ENCODE peak calls at places on chromosomes 6 and 20, in nine cellular contexts. One of them, this sample, is unnamed. For H3K9me3, the result is how much of the 10 kb centered on the place peaks cover.

GRCh38 chr6:11614534-11615213 is 77.1 kb downstream of the TMEM170B start:
- DNase-seq in heart left ventricle: no peak
- DNase-seq in IMR-90: no peak
- DNase-seq in stomach: no peak
- DNase-seq in body of pancreas: no peak
- DNase-seq in thyroid gland: no peak
- DNase-seq in HepG2: no peak
- DNase-seq in gastrocnemius medialis: no peak
- DNase-seq in K562: no peak
- DNase-seq in this sample: no peak

GRCh38 chr20:63120286-63121090 is 95.4 kb downstream of the YTHDF1 start:
- DNase-seq in stomach: no peak
- DNase-seq in HepG2: no peak
- DNase-seq in gastrocnemius medialis: no peak
- DNase-seq in IMR-90: no peak
- DNase-seq in thyroid gland: no peak
- DNase-seq in body of pancreas: no peak
- DNase-seq in K562: no peak
- DNase-seq in heart left ventricle: no peak
- DNase-seq in this sample: no peak

GRCh38 chr20:58078741-58079522 is 149.5 kb downstream of the ANKRD60 start:
- DNase-seq in gastrocnemius medialis: no peak
- DNase-seq in K562: no peak
- DNase-seq in IMR-90: no peak
- DNase-seq in HepG2: no peak
- DNase-seq in body of pancreas: no peak
- DNase-seq in thyroid gland: no peak
- DNase-seq in stomach: no peak
- DNase-seq in heart left ventricle: peak
- DNase-seq in this sample: no peak

GRCh38 chr20:32462900-32463641 is 104.9 kb downstream of the ASXL1 start:
- DNase-seq in thyroid gland: no peak
- DNase-seq in IMR-90: no peak
- DNase-seq in body of pancreas: peak
- DNase-seq in HepG2: no peak
- DNase-seq in gastrocnemius medialis: no peak
- DNase-seq in heart left ventricle: no peak
- DNase-seq in stomach: peak
- DNase-seq in K562: no peak
- DNase-seq in this sample: peak

GRCh38 chr20:60202046-60202445 is 243.8 kb downstream of the CDH26 start:
- DNase-seq in stomach: no peak
- DNase-seq in gastrocnemius medialis: no peak
- DNase-seq in K562: no peak
- DNase-seq in body of pancreas: no peak
- DNase-seq in IMR-90: no peak
- DNase-seq in HepG2: no peak
- DNase-seq in thyroid gland: no peak
- DNase-seq in heart left ventricle: no peak
- DNase-seq in this sample: no peak

GRCh38 chr6:148750826-148751225 is 4.0 kb downstream of the UST start:
- DNase-seq in stomach: no peak
- DNase-seq in thyroid gland: peak
- DNase-seq in K562: no peak
- DNase-seq in gastrocnemius medialis: no peak
- DNase-seq in body of pancreas: peak
- DNase-seq in IMR-90: peak
- DNase-seq in HepG2: no peak
- DNase-seq in heart left ventricle: no peak
- DNase-seq in this sample: no peak

GRCh38 chr6:46888578-46888977 is 33.2 kb downstream of the ADGRF5 start:
- DNase-seq in body of pancreas: no peak
- DNase-seq in HepG2: no peak
- DNase-seq in IMR-90: no peak
- DNase-seq in stomach: no peak
- DNase-seq in heart left ventricle: no peak
- DNase-seq in K562: no peak
- DNase-seq in thyroid gland: no peak
- DNase-seq in gastrocnemius medialis: no peak
- DNase-seq in this sample: no peak

GRCh38 chr20:7161690-7162089 is 394.2 kb downstream of the BMP2 start:
- DNase-seq in IMR-90: no peak
- DNase-seq in gastrocnemius medialis: no peak
- DNase-seq in body of pancreas: no peak
- DNase-seq in K562: no peak
- DNase-seq in thyroid gland: peak
- DNase-seq in stomach: no peak
- DNase-seq in HepG2: peak
- DNase-seq in heart left ventricle: no peak
- DNase-seq in this sample: peak

GRCh38 chr6:44851176-44851575 is 463.7 kb downstream of the CDC5L start:
- DNase-seq in heart left ventricle: no peak
- DNase-seq in K562: no peak
- DNase-seq in IMR-90: peak
- DNase-seq in HepG2: no peak
- DNase-seq in stomach: no peak
- DNase-seq in thyroid gland: no peak
- DNase-seq in gastrocnemius medialis: no peak
- DNase-seq in body of pancreas: no peak
- DNase-seq in this sample: no peak

GRCh38 chr6:74991573-74992332 is 214.1 kb downstream of the COL12A1 start:
- DNase-seq in IMR-90: peak
- DNase-seq in stomach: no peak
- DNase-seq in gastrocnemius medialis: no peak
- DNase-seq in body of pancreas: no peak
- DNase-seq in heart left ventricle: no peak
- DNase-seq in K562: no peak
- DNase-seq in thyroid gland: no peak
- DNase-seq in HepG2: no peak
- DNase-seq in this sample: no peak

GRCh38 chr6:89353702-89354392 is 1.3 kb upstream of the UBE2J1 start:
- DNase-seq in gastrocnemius medialis: no peak
- DNase-seq in stomach: no peak
- DNase-seq in K562: no peak
- DNase-seq in HepG2: peak
- DNase-seq in IMR-90: no peak
- DNase-seq in body of pancreas: no peak
- DNase-seq in thyroid gland: no peak
- DNase-seq in heart left ventricle: no peak
- DNase-seq in this sample: no peak

GRCh38 chr20:15419856-15420255 is 1082.4 kb upstream of the FLRT3 start:
- DNase-seq in HepG2: no peak
- DNase-seq in body of pancreas: no peak
- DNase-seq in heart left ventricle: no peak
- DNase-seq in K562: no peak
- DNase-seq in IMR-90: no peak
- DNase-seq in stomach: no peak
- DNase-seq in thyroid gland: no peak
- DNase-seq in gastrocnemius medialis: no peak
- DNase-seq in this sample: no peak

GRCh38 chr6:89921197-89921596 is 26.9 kb downstream of the GJA10 start:
- DNase-seq in body of pancreas: no peak
- DNase-seq in HepG2: no peak
- DNase-seq in stomach: no peak
- DNase-seq in IMR-90: no peak
- DNase-seq in K562: no peak
- DNase-seq in heart left ventricle: no peak
- DNase-seq in thyroid gland: no peak
- DNase-seq in gastrocnemius medialis: no peak
- DNase-seq in this sample: no peak

GRCh38 chr6:30752164-30752927 is 8.0 kb upstream of the IER3 start:
- DNase-seq in stomach: peak
- DNase-seq in thyroid gland: peak
- DNase-seq in gastrocnemius medialis: peak
- DNase-seq in HepG2: no peak
- DNase-seq in IMR-90: peak
- DNase-seq in body of pancreas: peak
- DNase-seq in heart left ventricle: peak
- DNase-seq in K562: peak
- DNase-seq in this sample: peak

GRCh38 chr20:62675156-62675871 is 33.0 kb downstream of the SLCO4A1 start:
- DNase-seq in heart left ventricle: no peak
- DNase-seq in IMR-90: no peak
- DNase-seq in body of pancreas: no peak
- DNase-seq in stomach: no peak
- DNase-seq in HepG2: no peak
- DNase-seq in gastrocnemius medialis: no peak
- DNase-seq in K562: no peak
- DNase-seq in thyroid gland: no peak
- DNase-seq in this sample: no peak

GRCh38 chr6:127201321-127201720 is 65.3 kb upstream of the RNF146 start:
- DNase-seq in IMR-90: peak
- DNase-seq in stomach: no peak
- DNase-seq in HepG2: no peak
- DNase-seq in body of pancreas: no peak
- DNase-seq in gastrocnemius medialis: no peak
- DNase-seq in thyroid gland: no peak
- DNase-seq in heart left ventricle: no peak
- DNase-seq in K562: no peak
- DNase-seq in this sample: no peak

GRCh38 chr6:154480144-154480639 is 30.3 kb downstream of the CNKSR3 start:
- DNase-seq in gastrocnemius medialis: no peak
- DNase-seq in heart left ventricle: no peak
- DNase-seq in body of pancreas: no peak
- DNase-seq in thyroid gland: no peak
- DNase-seq in HepG2: no peak
- DNase-seq in K562: no peak
- DNase-seq in stomach: no peak
- DNase-seq in IMR-90: no peak
- DNase-seq in this sample: no peak

GRCh38 chr6:132814716-132815570 is 574 bp downstream of the RPS12 start:
- DNase-seq in IMR-90: no peak
- DNase-seq in gastrocnemius medialis: no peak
- DNase-seq in K562: peak
- DNase-seq in heart left ventricle: no peak
- DNase-seq in HepG2: peak
- DNase-seq in thyroid gland: peak
- DNase-seq in body of pancreas: no peak
- DNase-seq in stomach: no peak
- DNase-seq in this sample: peak

GRCh38 chr6:122389704-122390103 is 9.7 kb upstream of the HSF2 start:
- DNase-seq in body of pancreas: no peak
- DNase-seq in thyroid gland: no peak
- DNase-seq in stomach: no peak
- DNase-seq in heart left ventricle: no peak
- DNase-seq in HepG2: peak
- DNase-seq in K562: no peak
- DNase-seq in IMR-90: peak
- DNase-seq in gastrocnemius medialis: no peak
- DNase-seq in this sample: no peak

GRCh38 chr6:35342258-35343091 is at the start of gene PPARD:
- DNase-seq in IMR-90: peak
- DNase-seq in gastrocnemius medialis: peak
- DNase-seq in HepG2: peak
- DNase-seq in heart left ventricle: peak
- DNase-seq in stomach: peak
- DNase-seq in thyroid gland: peak
- DNase-seq in K562: peak
- DNase-seq in body of pancreas: peak
- DNase-seq in this sample: peak
- TF ChIP-seq POLR2A in IMR-90: peak
- TF ChIP-seq POLR2A in gastrocnemius medialis: peak
- TF ChIP-seq POLR2A in HepG2: peak
- TF ChIP-seq POLR2A in heart left ventricle: peak
- TF ChIP-seq POLR2A in stomach: no peak
- TF ChIP-seq POLR2A in thyroid gland: peak
- TF ChIP-seq POLR2A in K562: peak
- TF ChIP-seq POLR2A in body of pancreas: peak
- TF ChIP-seq POLR2A in this sample: peak

GRCh38 chr6:168765710-168766109 is 324.7 kb downstream of the SMOC2 start:
- DNase-seq in HepG2: no peak
- DNase-seq in K562: no peak
- DNase-seq in gastrocnemius medialis: no peak
- DNase-seq in heart left ventricle: no peak
- DNase-seq in thyroid gland: no peak
- DNase-seq in body of pancreas: no peak
- DNase-seq in IMR-90: no peak
- DNase-seq in stomach: no peak
- DNase-seq in this sample: no peak
- H3K9me3 ChIP-seq in HepG2: under half
- H3K9me3 ChIP-seq in K562: under half
- H3K9me3 ChIP-seq in gastrocnemius medialis: under half
- H3K9me3 ChIP-seq in heart left ventricle: under half
- H3K9me3 ChIP-seq in thyroid gland: under half
- H3K9me3 ChIP-seq in body of pancreas: under half
- H3K9me3 ChIP-seq in IMR-90: under half
- H3K9me3 ChIP-seq in stomach: under half
- H3K9me3 ChIP-seq in this sample: under half

GRCh38 chr6:33390767-33391277 is 801 bp upstream of the KIFC1 start:
- DNase-seq in thyroid gland: no peak
- DNase-seq in stomach: no peak
- DNase-seq in body of pancreas: no peak
- DNase-seq in K562: no peak
- DNase-seq in IMR-90: no peak
- DNase-seq in heart left ventricle: no peak
- DNase-seq in HepG2: no peak
- DNase-seq in gastrocnemius medialis: no peak
- DNase-seq in this sample: no peak
- TF ChIP-seq POLR2A in thyroid gland: peak
- TF ChIP-seq POLR2A in stomach: no peak
- TF ChIP-seq POLR2A in body of pancreas: peak
- TF ChIP-seq POLR2A in K562: no peak
- TF ChIP-seq POLR2A in IMR-90: no peak
- TF ChIP-seq POLR2A in heart left ventricle: no peak
- TF ChIP-seq POLR2A in HepG2: peak
- TF ChIP-seq POLR2A in gastrocnemius medialis: no peak
- TF ChIP-seq POLR2A in this sample: no peak

GRCh38 chr6:361411-362132 is 30.0 kb upstream of the IRF4 start:
- DNase-seq in K562: no peak
- DNase-seq in gastrocnemius medialis: no peak
- DNase-seq in IMR-90: no peak
- DNase-seq in thyroid gland: no peak
- DNase-seq in HepG2: no peak
- DNase-seq in body of pancreas: no peak
- DNase-seq in heart left ventricle: no peak
- DNase-seq in stomach: no peak
- DNase-seq in this sample: no peak

GRCh38 chr6:360791-361373 is 30.7 kb upstream of the IRF4 start:
- DNase-seq in thyroid gland: no peak
- DNase-seq in K562: no peak
- DNase-seq in heart left ventricle: no peak
- DNase-seq in gastrocnemius medialis: no peak
- DNase-seq in body of pancreas: no peak
- DNase-seq in HepG2: no peak
- DNase-seq in IMR-90: no peak
- DNase-seq in stomach: no peak
- DNase-seq in this sample: no peak

GRCh38 chr6:362924-363249 is 28.7 kb upstream of the IRF4 start:
- DNase-seq in stomach: no peak
- DNase-seq in K562: no peak
- DNase-seq in HepG2: no peak
- DNase-seq in IMR-90: no peak
- DNase-seq in gastrocnemius medialis: no peak
- DNase-seq in body of pancreas: no peak
- DNase-seq in heart left ventricle: no peak
- DNase-seq in thyroid gland: no peak
- DNase-seq in this sample: no peak

GRCh38 chr6:363291-363690 is 28.3 kb upstream of the IRF4 start:
- DNase-seq in HepG2: no peak
- DNase-seq in gastrocnemius medialis: no peak
- DNase-seq in heart left ventricle: no peak
- DNase-seq in IMR-90: no peak
- DNase-seq in K562: no peak
- DNase-seq in stomach: no peak
- DNase-seq in body of pancreas: no peak
- DNase-seq in thyroid gland: no peak
- DNase-seq in this sample: no peak

GRCh38 chr6:362231-362923 is 29.2 kb upstream of the IRF4 start:
- DNase-seq in IMR-90: no peak
- DNase-seq in K562: no peak
- DNase-seq in stomach: no peak
- DNase-seq in body of pancreas: no peak
- DNase-seq in HepG2: no peak
- DNase-seq in thyroid gland: no peak
- DNase-seq in heart left ventricle: no peak
- DNase-seq in gastrocnemius medialis: no peak
- DNase-seq in this sample: no peak
- H3K9me3 ChIP-seq in IMR-90: under half
- H3K9me3 ChIP-seq in K562: under half
- H3K9me3 ChIP-seq in stomach: under half
- H3K9me3 ChIP-seq in body of pancreas: under half
- H3K9me3 ChIP-seq in HepG2: under half
- H3K9me3 ChIP-seq in thyroid gland: under half
- H3K9me3 ChIP-seq in heart left ventricle: under half
- H3K9me3 ChIP-seq in gastrocnemius medialis: under half
- H3K9me3 ChIP-seq in this sample: under half